ENCODE peak calls at places on chromosome 12, in six cellular contexts. U is heart right ventricle, F is upper lobe of right lung, Z is fibroblast of lung, L is pancreas, D is left ventricle myocardium inferior. A is an unnamed sample. For H3K4me1, the result is how much of the 10 kb centered on the place peaks cover.

GRCh38 chr12:96078281-96078761 is 42.9 kb upstream of the LTA4H start:
- DNase-seq in U (peak), F (peak), Z (peak), L (no peak), D (peak), A (no peak)

GRCh38 chr12:119940881-119941280 is 48.2 kb upstream of the BICDL1 start:
- DNase-seq in U (no peak), F (no peak), Z (peak), L (no peak), D (no peak), A (no peak)

GRCh38 chr12:127991408-127991940 is 275.5 kb upstream of the TMEM132C start:
- DNase-seq in U (no peak), F (no peak), Z (no peak), L (no peak), D (no peak), A (no peak)

GRCh38 chr12:62191747-62192485 is 68.3 kb upstream of the USP15 start:
- DNase-seq in U (no peak), F (peak), Z (peak), L (peak), D (no peak), A (peak)

GRCh38 chr12:94091624-94092023 is 56.8 kb upstream of the PLXNC1 start:
- DNase-seq in U (no peak), F (no peak), Z (peak), L (no peak), D (no peak), A (no peak)

GRCh38 chr12:17954788-17955187 is 135.2 kb downstream of the RERGL start:
- DNase-seq in U (no peak), F (no peak), Z (no peak), L (no peak), D (no peak), A (no peak)

GRCh38 chr12:109951751-109952150 is 44.4 kb downstream of the GIT2 start:
- DNase-seq in U (peak), F (no peak), Z (peak), L (peak), D (peak), A (peak)

GRCh38 chr12:96045566-96045965 is 10.2 kb upstream of the LTA4H start:
- DNase-seq in U (no peak), F (peak), Z (no peak), L (no peak), D (no peak), A (no peak)

GRCh38 chr12:82714427-82714826 is 27.7 kb downstream of the TMTC2 start:
- DNase-seq in U (no peak), F (no peak), Z (no peak), L (no peak), D (no peak), A (no peak)

GRCh38 chr12:104748790-104749189 is 209.3 kb downstream of the SLC41A2 start:
- DNase-seq in U (no peak), F (no peak), Z (peak), L (no peak), D (no peak), A (no peak)

GRCh38 chr12:46187023-46187422 is 81.8 kb downstream of the SLC38A1 start:
- DNase-seq in U (no peak), F (no peak), Z (peak), L (no peak), D (peak), A (no peak)

GRCh38 chr12:124413401-124413800 is 118.5 kb downstream of the RFLNA start:
- DNase-seq in U (peak), F (no peak), Z (no peak), L (no peak), D (peak), A (no peak)

GRCh38 chr12:39240573-39240972 is 202.3 kb downstream of the KIF21A start:
- DNase-seq in U (no peak), F (no peak), Z (peak), L (no peak), D (no peak), A (no peak)

GRCh38 chr12:104687823-104688573 is 231.2 kb downstream of the CHST11 start:
- DNase-seq in U (no peak), F (no peak), Z (no peak), L (no peak), D (no peak), A (no peak)

GRCh38 chr12:15152864-15153263 is 68.4 kb downstream of the RERG start:
- DNase-seq in U (no peak), F (no peak), Z (peak), L (no peak), D (no peak), A (no peak)

GRCh38 chr12:119914666-119915065 is 37.5 kb upstream of the CIT start:
- DNase-seq in U (no peak), F (no peak), Z (no peak), L (no peak), D (no peak), A (no peak)

GRCh38 chr12:96249196-96250118 is 55.3 kb downstream of the ELK3 start:
- DNase-seq in U (peak), F (no peak), Z (peak), L (no peak), D (peak), A (no peak)

GRCh38 chr12:20370841-20371240 is 2.5 kb downstream of the PDE3A start:
- DNase-seq in U (no peak), F (no peak), Z (no peak), L (no peak), D (no peak), A (no peak)

GRCh38 chr12:26028953-26029740 is 70.7 kb downstream of the RASSF8 start:
- DNase-seq in U (no peak), F (no peak), Z (peak), L (no peak), D (no peak), A (no peak)

GRCh38 chr12:121005346-121005815 is 10.9 kb downstream of the C12orf43 start:
- DNase-seq in U (no peak), F (no peak), Z (peak), L (no peak), D (no peak), A (no peak)

GRCh38 chr12:30197392-30198047 is 413.8 kb upstream of the TMTC1 start:
- DNase-seq in U (no peak), F (no peak), Z (peak), L (no peak), D (no peak), A (no peak)

GRCh38 chr12:24899503-24900098 is 49.3 kb downstream of the BCAT1 start:
- DNase-seq in U (no peak), F (no peak), Z (no peak), L (no peak), D (no peak), A (no peak)

GRCh38 chr12:24661657-24662096 is 287.2 kb downstream of the BCAT1 start:
- DNase-seq in U (peak), F (peak), Z (peak), L (no peak), D (no peak), A (no peak)

GRCh38 chr12:6452245-6452731 is 446 bp downstream of the TAPBPL start:
- DNase-seq in U (no peak), F (no peak), Z (no peak), L (no peak), D (no peak), A (peak)

GRCh38 chr12:31914927-31915326 is 44.3 kb upstream of the RESF1 start:
- DNase-seq in U (no peak), F (no peak), Z (no peak), L (no peak), D (no peak), A (no peak)

GRCh38 chr12:31915442-31915841 is 43.8 kb upstream of the RESF1 start:
- DNase-seq in U (no peak), F (no peak), Z (no peak), L (no peak), D (no peak), A (no peak)
- H3K4me1 ChIP-seq in U (under half), F (under half), Z (under half), L (under half), D (under half), A (under half)

DNA sequence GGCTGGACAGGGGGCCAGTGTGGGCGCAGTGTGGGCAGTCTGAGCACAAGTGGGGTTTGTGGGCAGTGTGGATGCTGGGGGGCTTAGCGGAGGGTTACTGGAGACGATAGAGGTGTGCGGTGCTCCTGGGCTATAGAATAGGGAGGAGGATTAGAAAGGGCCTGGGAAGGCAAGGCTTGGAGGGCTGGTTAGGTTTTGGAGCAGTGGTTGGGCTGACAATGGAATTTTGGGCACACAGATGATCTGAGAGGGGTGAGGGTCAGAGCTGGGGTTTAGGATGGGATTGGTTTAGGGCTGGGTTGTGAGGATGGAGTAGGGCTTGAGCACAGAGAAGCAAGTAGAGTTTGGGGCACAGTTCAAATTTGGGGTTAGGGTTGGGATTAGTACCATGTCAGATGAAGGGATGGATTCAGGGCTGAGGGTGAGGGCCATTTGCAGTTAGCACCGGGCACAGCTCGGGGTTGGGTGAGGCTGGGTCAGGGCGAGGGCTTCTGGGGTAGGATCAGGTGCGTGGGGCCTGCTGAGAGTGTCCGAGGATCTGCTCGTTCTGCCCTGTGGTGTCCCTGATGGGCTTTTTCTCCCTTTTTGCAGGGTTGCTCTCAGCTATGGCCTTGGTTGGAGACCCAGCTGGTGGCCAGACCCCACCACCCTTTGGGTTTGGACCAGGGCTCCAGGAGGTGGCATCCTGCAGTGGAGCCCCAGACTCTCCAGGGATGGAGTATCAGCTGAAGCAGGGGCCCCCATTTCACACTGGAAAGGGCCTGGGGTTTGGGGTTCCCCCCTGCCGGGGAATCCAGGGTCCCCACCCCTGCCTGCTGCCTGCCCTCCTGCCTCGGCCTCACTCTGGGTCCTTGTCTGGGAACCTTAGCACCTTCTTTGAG is 45.6 kb downstream of the KRT80 start:
- DNase-seq in U (no peak), F (no peak), Z (no peak), L (no peak), D (no peak), A (no peak)
- H3K4me3 ChIP-seq in U (no peak), F (no peak), Z (no peak), L (no peak), D (no peak), A (peak)

GRCh38 chr12:54129028-54129903 is 59.5 kb downstream of the SMUG1 start:
- DNase-seq in U (no peak), F (no peak), Z (no peak), L (no peak), D (no peak), A (no peak)

GRCh38 chr12:54126696-54127537 is 61.9 kb downstream of the SMUG1 start:
- DNase-seq in U (peak), F (no peak), Z (no peak), L (no peak), D (peak), A (no peak)

GRCh38 chr12:54127538-54128259 is 61.1 kb downstream of the SMUG1 start:
- DNase-seq in U (no peak), F (no peak), Z (no peak), L (no peak), D (no peak), A (no peak)

GRCh38 chr12:54128466-54128865 is 60.3 kb downstream of the SMUG1 start:
- DNase-seq in U (no peak), F (no peak), Z (no peak), L (no peak), D (no peak), A (no peak)

GRCh38 chr12:54125950-54126695 is 62.7 kb downstream of the SMUG1 start:
- DNase-seq in U (peak), F (no peak), Z (no peak), L (no peak), D (no peak), A (no peak)
- H3K27ac ChIP-seq in U (no peak), F (peak), Z (no peak), L (no peak), D (peak), A (no peak)

GRCh38 chr12:122026706-122027328 is 5.1 kb downstream of the BCL7A start:
- DNase-seq in U (no peak), F (no peak), Z (no peak), L (peak), D (no peak), A (no peak)
- H3K4me1 ChIP-seq in U (half or more), F (under half), Z (under half), L (under half), D (half or more), A (under half)

GRCh38 chr12:52190860-52191729 is 719 bp downstream of the KRT80 start:
- DNase-seq in U (no peak), F (no peak), Z (peak), L (no peak), D (no peak), A (no peak)
- H3K4me3 ChIP-seq in U (no peak), F (no peak), Z (no peak), L (peak), D (no peak), A (peak)

GRCh38 chr12:111748867-111749266 is 17.9 kb upstream of the ALDH2 start:
- DNase-seq in U (no peak), F (no peak), Z (no peak), L (no peak), D (no peak), A (no peak)

GRCh38 chr12:111747333-111747732 is 19.4 kb upstream of the ALDH2 start:
- DNase-seq in U (no peak), F (no peak), Z (no peak), L (no peak), D (no peak), A (no peak)

GRCh38 chr12:111749391-111749790 is 17.3 kb upstream of the ALDH2 start:
- DNase-seq in U (no peak), F (no peak), Z (no peak), L (no peak), D (no peak), A (no peak)

GRCh38 chr12:111745201-111745600 is 21.5 kb upstream of the ALDH2 start:
- DNase-seq in U (no peak), F (no peak), Z (no peak), L (no peak), D (no peak), A (no peak)

GRCh38 chr12:111748195-111748803 is 18.4 kb upstream of the ALDH2 start:
- DNase-seq in U (no peak), F (no peak), Z (no peak), L (no peak), D (no peak), A (no peak)
- H3K27ac ChIP-seq in U (no peak), F (no peak), Z (no peak), L (no peak), D (peak), A (no peak)